ENCODE peak calls at places on chromosome 15, in ten cellular contexts. C is nephron progenitor cell; W is activated naive CD8-positive, alpha-beta T cell treated with anti-CD3 and anti-CD28 coated beads, Interleukin-2, amount 50 U/mL, for 24 hours; Z is DMS153; E is effector memory CD4-positive, alpha-beta T cell; S is cerebellum; K is DMS53; G is stimulated activated CD8-positive, alpha-beta memory T cell treated with anti-CD3 and anti-CD28 coated beads, Interleukin-15, amount 100 ng/mL, for 24 hours; T is neural crest cell; Y is activated T-cell treated with anti-CD3 and anti-CD28 coated beads, Interleukin-2, amount 50 U/mL, for 4 hours. O is an unnamed sample.

GRCh38 chr15:68379058-68379758 is 52.8 kb downstream of the ITGA11 start:
- DNase-seq in C (no peak), W (no peak), Z (no peak), E (no peak), S (no peak), K (no peak), G (no peak), T (no peak), Y (no peak), O (no peak)

GRCh38 chr15:67101981-67102929 is 36.9 kb downstream of the SMAD3 start:
- DNase-seq in C (no peak), W (no peak), Z (no peak), E (no peak), S (no peak), K (no peak), G (no peak), T (no peak), Y (peak; percentile 28), O (peak; percentile 92)

GRCh38 chr15:89958107-89958805 is 42.9 kb upstream of the ZNF710 start:
- DNase-seq in C (no peak), W (no peak), Z (no peak), E (no peak), S (no peak), K (no peak), G (no peak), T (no peak), Y (no peak), O (peak; percentile 25)

GRCh38 chr15:22880981-22881738 is 42.7 kb downstream of the NIPA2 start:
- DNase-seq in C (no peak), W (no peak), Z (no peak), E (no peak), S (no peak), K (no peak), G (no peak), T (no peak), Y (no peak), O (no peak)

GRCh38 chr15:40103124-40103858 is 5.4 kb downstream of the BMF start:
- DNase-seq in C (peak; percentile 68), W (no peak), Z (peak; percentile 85), E (no peak), S (peak; percentile 79), K (peak; percentile 97), G (no peak), T (no peak), Y (no peak), O (peak; percentile 88)

GRCh38 chr15:85073556-85074194 is 92.0 kb downstream of the PDE8A start:
- DNase-seq in C (no peak), W (peak; percentile 7), Z (no peak), E (no peak), S (no peak), K (peak; percentile 41), G (no peak), T (no peak), Y (no peak), O (peak; percentile 30)

GRCh38 chr15:41695750-41696436 is 35.7 kb downstream of the MGA start:
- DNase-seq in C (no peak), W (peak; percentile 29), Z (no peak), E (peak; percentile 15), S (peak; percentile 43), K (peak; percentile 14), G (no peak), T (no peak), Y (peak; percentile 24), O (no peak)

GRCh38 chr15:84400017-84400740 is 164.6 kb downstream of the GOLGA6L4 start:
- DNase-seq in C (no peak), W (no peak), Z (no peak), E (no peak), S (no peak), K (no peak), G (no peak), T (no peak), Y (no peak), O (no peak)

GRCh38 chr15:27479232-27480140 is 508.5 kb downstream of the GABRG3 start:
- DNase-seq in C (no peak), W (no peak), Z (peak; percentile 71), E (no peak), S (no peak), K (peak; percentile 57), G (no peak), T (no peak), Y (no peak), O (no peak)